ENCODE peak calls at places on chromosomes 13 and 19, in five cellular contexts. A is foreskin fibroblast; G is C1 segment of cervical spinal cord; L is stimulated activated CD8-positive, alpha-beta memory T cell treated with anti-CD3 and anti-CD28 coated beads, Interleukin-7, amount 100 ng/mL, for 1 hour; V is GM12878. N is an unnamed sample.

GRCh38 chr13:112955271-112955937 is 13.6 kb upstream of the MCF2L start:
- DNase-seq in V (no peak), L (no peak), A (no peak), G (no peak), N (no peak)

GRCh38 chr19:18771328-18772242 is 19.5 kb downstream of the COMP start:
- DNase-seq in A (no peak), V (no peak), G (no peak), L (no peak), N (no peak)

GRCh38 chr13:26983533-26984315 is 187.9 kb downstream of the USP12 start:
- DNase-seq in V (no peak), G (no peak), A (no peak), L (no peak), N (no peak)

GRCh38 chr13:112113355-112113754 is 46.4 kb downstream of the SOX1 start:
- DNase-seq in L (no peak), G (no peak), A (no peak), V (no peak), N (no peak)

GRCh38 chr13:38348890-38349289 is 761 bp upstream of the UFM1 start:
- DNase-seq in A (no peak), L (no peak), G (peak; percentile 42), V (no peak), N (peak; percentile 12)

GRCh38 chr13:108734676-108735075 is 105.3 kb downstream of the MYO16 start:
- DNase-seq in G (no peak), V (no peak), A (no peak), L (no peak), N (no peak)

GRCh38 chr19:1837625-1838105 is 10.6 kb downstream of the REXO1 start:
- DNase-seq in G (no peak), L (no peak), V (no peak), A (no peak), N (peak; percentile 87)

GRCh38 chr19:40398417-40399056 is 8.6 kb upstream of the HIPK4 start:
- DNase-seq in A (no peak), L (peak; percentile 35), G (no peak), V (no peak), N (no peak)

GRCh38 chr13:76955236-76955635 is 6.9 kb downstream of the ACOD1 start:
- DNase-seq in A (no peak), L (no peak), G (no peak), V (no peak), N (no peak)

GRCh38 chr19:2507109-2507508 is 31.2 kb downstream of the GADD45B start:
- DNase-seq in L (no peak), V (no peak), A (peak; percentile 62), G (no peak), N (peak; percentile 55)

GRCh38 chr13:95704510-95704909 is 27.6 kb downstream of the DNAJC3 start:
- DNase-seq in G (no peak), V (no peak), A (no peak), L (no peak), N (peak; percentile 17)

GRCh38 chr19:40614595-40615411 is 13.6 kb downstream of the LTBP4 start:
- DNase-seq in V (peak; percentile 35), A (peak; percentile 98), G (no peak), L (peak; percentile 70), N (peak; percentile 90)

GRCh38 chr19:18940791-18941627 is at the start of gene HOMER3:
- DNase-seq in V (no peak), L (peak; percentile 66), A (peak; percentile 39), G (peak; percentile 69), N (peak; percentile 95)

GRCh38 chr13:104872153-104872552 is 1663.3 kb downstream of the EFNB2 start:
- DNase-seq in G (no peak), A (no peak), L (no peak), V (no peak), N (no peak)

GRCh38 chr19:39831679-39832078 is 2.3 kb downstream of the DYRK1B start:
- DNase-seq in G (no peak), V (no peak), L (no peak), A (no peak), N (no peak)

GRCh38 chr13:94311893-94312292 is 167.6 kb downstream of the DCT start:
- DNase-seq in G (no peak), A (no peak), V (no peak), L (no peak), N (no peak)

N was measured in AG08396.